ENCODE peak calls at places on chromosomes 16 and 17, in seven cellular contexts. D is psoas muscle; K is right atrium auricular region; Z is heart right ventricle; F is CD4-positive, alpha-beta memory T cell; A is A549; X is CD8-positive, alpha-beta memory T cell. B is an unnamed sample.

GRCh38 chr17:39623356-39623950 is 3.3 kb upstream of the PPP1R1B start:
- DNase-seq in Z (peak; percentile 89), F (peak; percentile 84), D (peak; percentile 85), X (peak; percentile 78), K (peak; percentile 89), A (peak; percentile 76), B (peak; percentile 85)

GRCh38 chr16:2532494-2533141 is 1.4 kb upstream of the CEMP1 start:
- DNase-seq in Z (peak; percentile 59), D (peak; percentile 62), F (peak; percentile 68), X (peak; percentile 75), K (no peak), A (no peak), B (no peak)

GRCh38 chr17:70642059-70642458 is 472.7 kb downstream of the KCNJ2 start:
- DNase-seq in Z (no peak), K (no peak), X (no peak), D (no peak), F (no peak), A (no peak), B (no peak)

GRCh38 chr17:16479264-16479663 is 12.7 kb downstream of the LRRC75A start:
- DNase-seq in F (no peak), D (no peak), Z (no peak), K (no peak), A (no peak), X (no peak), B (no peak)

GRCh38 chr16:23148166-23148512 is 1.1 kb downstream of the USP31 start:
- DNase-seq in F (no peak), D (no peak), K (no peak), X (no peak), A (peak; percentile 35), Z (no peak), B (no peak)

GRCh38 chr17:72372185-72372584 is 251.4 kb downstream of the SOX9 start:
- DNase-seq in A (no peak), D (peak; percentile 55), K (no peak), Z (no peak), X (no peak), F (no peak), B (no peak)

GRCh38 chr16:17348826-17349225 is 121.9 kb downstream of the XYLT1 start:
- DNase-seq in X (no peak), A (no peak), F (no peak), D (no peak), Z (no peak), K (no peak), B (no peak)

GRCh38 chr17:62986549-62986948 is 20.5 kb downstream of the TANC2 start:
- DNase-seq in X (no peak), A (no peak), F (no peak), K (no peak), Z (no peak), D (no peak), B (no peak)

GRCh38 chr17:82089723-82090548 is 8.1 kb downstream of the FASN start:
- DNase-seq in K (no peak), F (no peak), Z (no peak), A (no peak), X (no peak), D (peak; percentile 10), B (no peak)

GRCh38 chr17:73474370-73474988 is 162.7 kb upstream of the CDC42EP4 start:
- DNase-seq in K (peak; percentile 76), X (no peak), A (peak; percentile 60), Z (peak; percentile 82), D (peak; percentile 53), F (no peak), B (peak; percentile 6)

GRCh38 chr17:43778337-43779144 is at the start of gene DUSP3:
- DNase-seq in K (peak; percentile 98), Z (peak; percentile 95), A (peak; percentile 97), X (peak; percentile 79), F (peak; percentile 79), D (peak; percentile 96), B (no peak)

GRCh38 chr17:29390856-29391631 is 881 bp downstream of the TAOK1 start:
- DNase-seq in D (no peak), K (no peak), X (peak; percentile 20), Z (no peak), A (peak; percentile 38), F (no peak), B (peak; percentile 31)

GRCh38 chr17:79231766-79232287 is 157.2 kb downstream of the ENGASE start:
- DNase-seq in Z (no peak), X (no peak), A (no peak), D (no peak), F (no peak), K (no peak), B (no peak)

GRCh38 chr17:60134396-60135159 is 15.2 kb upstream of the CA4 start:
- DNase-seq in X (peak; percentile 48), A (no peak), K (no peak), F (peak; percentile 38), D (no peak), Z (no peak), B (no peak)

GRCh38 chr16:1244881-1245280 is 4.4 kb downstream of the TPSAB1 start:
- DNase-seq in Z (no peak), K (no peak), D (no peak), X (no peak), A (no peak), F (no peak), B (no peak)

GRCh38 chr16:50372611-50373344 is 4.0 kb upstream of the BRD7 start:
- DNase-seq in K (no peak), X (no peak), F (no peak), A (peak; percentile 35), D (peak; percentile 42), Z (peak; percentile 64), B (no peak)

GRCh38 chr16:10541396-10541795 is 39.0 kb downstream of the EMP2 start:
- DNase-seq in Z (no peak), D (no peak), K (no peak), F (no peak), X (no peak), A (no peak), B (no peak)

GRCh38 chr16:56625943-56626654 is 518 bp downstream of the MT1E start:
- DNase-seq in D (peak; percentile 80), F (no peak), A (no peak), Z (peak; percentile 55), K (no peak), X (no peak), B (no peak)

GRCh38 chr17:6596076-6596475 is 39.7 kb upstream of the PITPNM3 start:
- DNase-seq in K (no peak), F (no peak), Z (no peak), X (no peak), A (no peak), D (no peak), B (no peak)

GRCh38 chr17:68588362-68588761 is 12.8 kb downstream of the FAM20A start:
- DNase-seq in F (no peak), A (no peak), Z (no peak), D (no peak), K (no peak), X (no peak), B (no peak)

GRCh38 chr16:11156401-11156800 is 99.6 kb downstream of the SOCS1 start:
- DNase-seq in A (no peak), K (no peak), D (no peak), F (no peak), Z (no peak), X (no peak), B (no peak)

GRCh38 chr16:54620197-54620596 is 310.5 kb upstream of the IRX5 start:
- DNase-seq in D (no peak), A (no peak), F (no peak), Z (no peak), X (no peak), K (no peak), B (no peak)

GRCh38 chr16:22369221-22369811 is 5.1 kb downstream of the CDR2 start:
- DNase-seq in K (no peak), F (peak; percentile 25), D (no peak), A (peak; percentile 40), Z (no peak), X (peak; percentile 34), B (no peak)

GRCh38 chr17:14209215-14209614 is 27.4 kb downstream of the CDRT15 start:
- DNase-seq in Z (no peak), D (no peak), A (no peak), X (no peak), F (no peak), K (no peak), B (no peak)

GRCh38 chr16:342455-343213 is 9.9 kb downstream of the AXIN1 start:
- DNase-seq in A (no peak), K (no peak), D (no peak), X (peak; percentile 45), Z (no peak), F (no peak), B (no peak)

GRCh38 chr17:49787932-49788442 is 494 bp upstream of the KAT7 start:
- DNase-seq in D (no peak), A (no peak), X (no peak), K (no peak), F (no peak), Z (no peak), B (peak; percentile 22)

GRCh38 chr17:63809970-63810369 is 17.3 kb upstream of the PSMC5 start:
- DNase-seq in D (no peak), A (no peak), F (no peak), Z (no peak), K (no peak), X (no peak), B (no peak)

GRCh38 chr17:27651411-27652345 is 20.7 kb downstream of the LGALS9 start:
- DNase-seq in F (peak; percentile 63), A (peak; percentile 60), K (peak; percentile 85), D (peak; percentile 69), X (peak; percentile 39), Z (peak; percentile 64), B (peak; percentile 68)

GRCh38 chr16:55000595-55000994 is 69.9 kb downstream of the IRX5 start:
- DNase-seq in F (no peak), X (no peak), Z (no peak), A (peak; percentile 28), K (no peak), D (no peak), B (no peak)

GRCh38 chr17:45342306-45342705 is 25.5 kb upstream of the MAP3K14 start:
- DNase-seq in Z (no peak), F (no peak), K (no peak), D (no peak), X (no peak), A (no peak), B (no peak)
- H3K4me1 ChIP-seq in Z (peaks cover 28% of the 10 kb centered on the region), F (no peaks in the 10 kb centered on the region), K (peaks cover 37% of the 10 kb centered on the region), D (no peaks in the 10 kb centered on the region), X (no peaks in the 10 kb centered on the region), A (peaks cover 39% of the 10 kb centered on the region), B (no peaks in the 10 kb centered on the region)

GRCh38 chr16:70699696-70700095 is 13.8 kb upstream of the MTSS2 start:
- DNase-seq in K (no peak), F (no peak), A (no peak), Z (no peak), X (no peak), D (no peak), B (no peak)
- H3K4me1 ChIP-seq in K (peaks cover 94% of the 10 kb centered on the region), F (no peaks in the 10 kb centered on the region), A (peaks cover 69% of the 10 kb centered on the region), Z (peaks cover 86% of the 10 kb centered on the region), X (peaks cover 20% of the 10 kb centered on the region), D (peaks cover 94% of the 10 kb centered on the region), B (no peaks in the 10 kb centered on the region)

GRCh38 chr16:25009822-25010221 is 5.3 kb downstream of the ARHGAP17 start:
- DNase-seq in F (no peak), D (no peak), X (no peak), Z (peak; percentile 40), A (no peak), K (no peak), B (no peak)
- H3K4me1 ChIP-seq in F (peaks cover 73% of the 10 kb centered on the region), D (peaks cover 84% of the 10 kb centered on the region), X (peaks cover 55% of the 10 kb centered on the region), Z (peaks cover 63% of the 10 kb centered on the region), A (peaks cover 58% of the 10 kb centered on the region), K (peaks cover 79% of the 10 kb centered on the region), B (peaks cover 32% of the 10 kb centered on the region)

DNA sequence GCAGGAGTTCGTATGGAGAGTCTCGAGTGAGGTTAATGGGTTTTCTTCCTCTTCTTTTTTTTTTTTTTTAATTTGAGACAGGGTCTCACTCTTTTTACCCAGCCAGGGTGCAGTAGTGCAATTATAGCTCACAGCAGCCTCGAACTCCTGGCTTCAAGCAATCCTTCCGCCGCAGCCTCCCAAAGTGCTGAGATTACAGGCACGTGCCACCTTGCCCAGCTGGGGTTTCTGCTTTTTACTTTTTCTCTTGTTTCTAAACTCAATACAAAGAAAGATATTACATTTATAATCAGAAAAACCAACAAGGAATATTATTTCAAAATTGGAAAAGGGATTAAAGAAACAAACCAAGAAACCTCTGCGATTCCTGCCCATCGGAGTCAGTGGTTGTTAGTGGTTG is 175.9 kb downstream of the SEC14L1 start:
- DNase-seq in A (no peak), Z (no peak), K (no peak), X (no peak), F (no peak), D (no peak), B (no peak)
- H3K4me1 ChIP-seq in A (peaks cover 58% of the 10 kb centered on the region), Z (peaks cover 14% of the 10 kb centered on the region), K (peaks cover 38% of the 10 kb centered on the region), X (peaks cover 11% of the 10 kb centered on the region), F (peaks cover 20% of the 10 kb centered on the region), D (peaks cover 28% of the 10 kb centered on the region), B (no peaks in the 10 kb centered on the region)

B was measured in DND-41.